ENCODE peak calls at places on chromosomes 1 and 21, in four cellular contexts. T is K562, B is HepG2, I is H1. E is an unnamed sample.

GRCh38 chr1:182699673-182700350 is 15.4 kb upstream of the RGS8 start:
- DNase-seq in T (no peak), B (no peak), I (peak), E (no peak)

GRCh38 chr21:37531402-37532042 is 164.9 kb downstream of the DYRK1A start:
- DNase-seq in T (no peak), B (no peak), I (no peak), E (no peak)

GRCh38 chr1:19445417-19446342 is 39.7 kb downstream of the CAPZB start:
- DNase-seq in T (no peak), B (peak), I (no peak), E (peak)

GRCh38 chr21:29175408-29176147 is 45.1 kb downstream of the MAP3K7CL start:
- DNase-seq in T (no peak), B (peak), I (no peak), E (peak)

GRCh38 chr1:162872981-162873380 is 12.0 kb upstream of the CCDC190 start:
- DNase-seq in T (no peak), B (no peak), I (no peak), E (no peak)

GRCh38 chr1:119689511-119689910 is 22.2 kb upstream of the PHGDH start:
- DNase-seq in T (no peak), B (no peak), I (no peak), E (no peak)

GRCh38 chr1:110134050-110134595 is 16.2 kb upstream of the SLC6A17 start:
- DNase-seq in T (no peak), B (no peak), I (no peak), E (no peak)

GRCh38 chr21:45923146-45923545 is 58.4 kb upstream of the COL6A1 start:
- DNase-seq in T (peak), B (peak), I (peak), E (peak)

GRCh38 chr1:241411056-241411775 is 54.2 kb upstream of the RGS7 start:
- DNase-seq in T (no peak), B (no peak), I (no peak), E (no peak)

GRCh38 chr1:26408604-26409003 is 2.0 kb upstream of the LIN28A start:
- DNase-seq in T (peak), B (peak), I (no peak), E (peak)

GRCh38 chr1:43582162-43582566 is 51.5 kb downstream of the PTPRF start:
- DNase-seq in T (peak), B (peak), I (no peak), E (peak)

GRCh38 chr1:110798691-110799256 is 74.2 kb upstream of the CD53 start:
- DNase-seq in T (no peak), B (no peak), I (no peak), E (no peak)

GRCh38 chr1:55506686-55507577 is 291.8 kb upstream of the USP24 start:
- DNase-seq in T (no peak), B (no peak), I (no peak), E (peak)

GRCh38 chr1:119286587-119287181 is 81.9 kb upstream of the HAO2 start:
- DNase-seq in T (peak), B (peak), I (no peak), E (peak)

GRCh38 chr21:45874716-45875415 is 106.7 kb upstream of the COL6A1 start:
- DNase-seq in T (no peak), B (peak), I (no peak), E (no peak)

GRCh38 chr1:92478393-92478792 is 8.3 kb downstream of the GFI1 start:
- DNase-seq in T (no peak), B (no peak), I (no peak), E (no peak)

GRCh38 chr21:36718951-36719501 is 20.1 kb downstream of the SIM2 start:
- DNase-seq in T (peak), B (peak), I (no peak), E (no peak)

GRCh38 chr1:94998128-94998527 is 71.2 kb upstream of the CNN3 start:
- DNase-seq in T (no peak), B (no peak), I (no peak), E (no peak)

GRCh38 chr1:204983121-204983520 is 59.9 kb upstream of the CNTN2 start:
- DNase-seq in T (no peak), B (no peak), I (no peak), E (no peak)

GRCh38 chr1:245353411-245353810 is 198.6 kb downstream of the KIF26B start:
- DNase-seq in T (no peak), B (no peak), I (no peak), E (no peak)

GRCh38 chr1:41479808-41480160 is 4.7 kb downstream of the EDN2 start:
- DNase-seq in T (no peak), B (no peak), I (no peak), E (no peak)

GRCh38 chr1:175725684-175726083 is 17.7 kb downstream of the TNR start:
- DNase-seq in T (peak), B (peak), I (no peak), E (peak)

GRCh38 chr1:47431534-47431933 is 6.3 kb upstream of the FOXD2 start:
- DNase-seq in T (no peak), B (no peak), I (no peak), E (no peak)

GRCh38 chr1:187383366-187383765 is 554.6 kb downstream of the PLA2G4A start:
- DNase-seq in T (no peak), B (peak), I (no peak), E (no peak)

GRCh38 chr1:165257969-165258459 is 98.5 kb downstream of the LMX1A start:
- DNase-seq in T (peak), B (peak), I (peak), E (peak)

GRCh38 chr1:36942093-36942492 is 92.2 kb downstream of the GRIK3 start:
- DNase-seq in T (no peak), B (no peak), I (no peak), E (no peak)

GRCh38 chr1:10434590-10434989 is 4.4 kb downstream of the CENPS start:
- DNase-seq in T (no peak), B (no peak), I (no peak), E (no peak)

GRCh38 chr21:39451332-39452206 is at the start of gene SH3BGR:
- DNase-seq in T (peak), B (no peak), I (peak), E (no peak)

GRCh38 chr21:32979598-32980268 is 46.0 kb upstream of the OLIG2 start:
- DNase-seq in T (no peak), B (no peak), I (no peak), E (no peak)

GRCh38 chr1:236502579-236502971 is 21.2 kb upstream of the LGALS8 start:
- DNase-seq in T (no peak), B (peak), I (no peak), E (no peak)

GRCh38 chr1:164588388-164589341 is 29.7 kb downstream of the PBX1 start:
- DNase-seq in T (no peak), B (no peak), I (no peak), E (peak)

GRCh38 chr1:237712808-237713207 is 177.9 kb downstream of the ZP4 start:
- DNase-seq in T (no peak), B (no peak), I (no peak), E (no peak)

GRCh38 chr1:217614319-217614718 is 16.6 kb downstream of the GPATCH2 start:
- DNase-seq in T (no peak), B (no peak), I (no peak), E (no peak)

GRCh38 chr1:7100479-7100878 is 315.2 kb downstream of the CAMTA1 start:
- DNase-seq in T (no peak), B (no peak), I (no peak), E (no peak)

GRCh38 chr1:95686217-95686616 is 452.2 kb downstream of the RWDD3 start:
- DNase-seq in T (no peak), B (no peak), I (no peak), E (no peak)

GRCh38 chr21:42021751-42022430 is 11.7 kb upstream of the ZBTB21 start:
- DNase-seq in T (no peak), B (no peak), I (no peak), E (no peak)

GRCh38 chr1:155646307-155646706 is 36.3 kb downstream of the MSTO1 start:
- DNase-seq in T (no peak), B (no peak), I (no peak), E (no peak)

GRCh38 chr1:230277201-230277771 is 148.8 kb downstream of the PGBD5 start:
- DNase-seq in T (no peak), B (no peak), I (peak), E (no peak)

GRCh38 chr1:114902343-114902742 is 47.7 kb downstream of the SYCP1 start:
- DNase-seq in T (peak), B (no peak), I (no peak), E (no peak)

GRCh38 chr21:43602277-43603229 is 56.7 kb downstream of the HSF2BP start:
- DNase-seq in T (no peak), B (no peak), I (no peak), E (no peak)

GRCh38 chr21:43605320-43606244 is 53.7 kb downstream of the HSF2BP start:
- DNase-seq in T (no peak), B (no peak), I (no peak), E (no peak)

GRCh38 chr21:43603641-43604504 is 55.4 kb downstream of the HSF2BP start:
- DNase-seq in T (no peak), B (peak), I (no peak), E (no peak)

GRCh38 chr21:43604505-43605204 is 54.6 kb downstream of the HSF2BP start:
- DNase-seq in T (no peak), B (no peak), I (no peak), E (no peak)

GRCh38 chr21:43603230-43603626 is 56.1 kb downstream of the HSF2BP start:
- DNase-seq in T (no peak), B (no peak), I (no peak), E (no peak)
- TF ChIP-seq MAFK in T (no peak), B (no peak), I (no peak), E (no peak)

GRCh38 chr1:952603-953002 is 6.5 kb downstream of the NOC2L start:
- DNase-seq in T (no peak), B (no peak), I (no peak), E (no peak)
- TF ChIP-seq JUN in T (no peak), B (no peak), I (no peak), E (no peak)

GRCh38 chr1:183998045-183998444 is 39.5 kb downstream of the COLGALT2 start:
- DNase-seq in T (no peak), B (no peak), I (no peak), E (no peak)
- TF ChIP-seq MAFK in T (no peak), B (no peak), I (no peak), E (no peak)

GRCh38 chr1:52970149-52970548 is 43.1 kb downstream of the SCP2 start:
- DNase-seq in T (peak), B (peak), I (no peak), E (no peak)
- TF ChIP-seq JUN in T (no peak), B (no peak), I (no peak), E (no peak)

GRCh38 chr1:231666220-231666956 is 39.8 kb downstream of the DISC1 start:
- DNase-seq in T (no peak), B (no peak), I (no peak), E (no peak)
- TF ChIP-seq MAFK in T (no peak), B (no peak), I (no peak), E (no peak)

GRCh38 chr21:26686278-26686677 is 113.2 kb upstream of the CYYR1 start:
- DNase-seq in T (no peak), B (no peak), I (no peak), E (peak)
- TF ChIP-seq JUN in T (no peak), B (no peak), I (no peak), E (no peak)

E was measured in A549.